ENCODE peak calls at places on chromosomes 6 and 20, in five cellular contexts. T, E, F, H and V are unnamed samples.

GRCh38 chr20:29497261-29497671 is 1760.2 kb upstream of the DEFB115 start:
- DNase-seq in T (no peak), E (no peak), F (no peak), H (no peak), V (peak; percentile 13)

GRCh38 chr20:15155848-15156401 is 818.5 kb upstream of the FLRT3 start:
- DNase-seq in T (no peak), E (no peak), F (no peak), H (peak; percentile 36), V (no peak)

GRCh38 chr20:11686900-11687543 is 230.7 kb upstream of the BTBD3 start:
- DNase-seq in T (peak; percentile 18), E (peak; percentile 67), F (no peak), H (no peak), V (no peak)

GRCh38 chr6:20873425-20874190 is 339.4 kb downstream of the CDKAL1 start:
- DNase-seq in T (no peak), E (peak; percentile 62), F (no peak), H (no peak), V (no peak)

GRCh38 chr6:63496388-63496804 is 75.9 kb upstream of the LOC128125822 start:
- DNase-seq in T (no peak), E (no peak), F (no peak), H (no peak), V (no peak)

GRCh38 chr6:170262481-170263088 is 28.3 kb downstream of the DLL1 start:
- DNase-seq in T (no peak), E (no peak), F (no peak), H (no peak), V (no peak)

GRCh38 chr6:85610182-85610895 is 16.7 kb upstream of the SNX14 start:
- DNase-seq in T (no peak), E (no peak), F (no peak), H (no peak), V (no peak)

GRCh38 chr20:24432057-24432456 is 37.4 kb upstream of the SYNDIG1 start:
- DNase-seq in T (no peak), E (peak; percentile 50), F (no peak), H (no peak), V (no peak)

GRCh38 chr6:35391240-35391968 is 49.0 kb downstream of the PPARD start:
- DNase-seq in T (no peak), E (no peak), F (no peak), H (peak; percentile 83), V (peak; percentile 91)

GRCh38 chr20:5073154-5074049 is 46.4 kb downstream of the PCNA start:
- DNase-seq in T (peak; percentile 89), E (peak; percentile 34), F (no peak), H (peak; percentile 80), V (peak; percentile 89)

DNA sequence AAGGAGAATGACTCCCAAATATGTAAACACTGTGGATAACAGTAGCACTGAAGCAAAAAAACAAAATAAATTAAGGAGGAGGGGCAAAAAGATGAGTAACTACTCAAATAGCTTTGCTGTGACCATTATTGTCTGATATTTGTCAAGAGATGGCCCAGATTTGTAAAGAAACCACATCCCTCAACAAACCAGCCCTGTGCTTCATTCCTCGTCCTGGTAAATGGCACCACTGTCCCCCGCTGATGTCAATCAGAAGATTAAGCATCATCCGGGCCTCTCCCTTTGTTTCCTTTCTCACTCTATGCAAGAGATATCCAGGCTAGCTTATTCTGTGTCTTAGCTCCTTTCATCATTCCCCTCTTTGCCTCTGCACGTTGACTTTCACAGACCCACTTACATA is 259.0 kb downstream of the SYNE1 start:
- DNase-seq in T (no peak), E (no peak), F (no peak), H (no peak), V (no peak)
- H3K27ac ChIP-seq in T (no peak overlapping the region), E (no peak overlapping the region), F (peak overlapping the region; percentile 88), H (no peak overlapping the region), V (peak overlapping the region; percentile 94)

DNA sequence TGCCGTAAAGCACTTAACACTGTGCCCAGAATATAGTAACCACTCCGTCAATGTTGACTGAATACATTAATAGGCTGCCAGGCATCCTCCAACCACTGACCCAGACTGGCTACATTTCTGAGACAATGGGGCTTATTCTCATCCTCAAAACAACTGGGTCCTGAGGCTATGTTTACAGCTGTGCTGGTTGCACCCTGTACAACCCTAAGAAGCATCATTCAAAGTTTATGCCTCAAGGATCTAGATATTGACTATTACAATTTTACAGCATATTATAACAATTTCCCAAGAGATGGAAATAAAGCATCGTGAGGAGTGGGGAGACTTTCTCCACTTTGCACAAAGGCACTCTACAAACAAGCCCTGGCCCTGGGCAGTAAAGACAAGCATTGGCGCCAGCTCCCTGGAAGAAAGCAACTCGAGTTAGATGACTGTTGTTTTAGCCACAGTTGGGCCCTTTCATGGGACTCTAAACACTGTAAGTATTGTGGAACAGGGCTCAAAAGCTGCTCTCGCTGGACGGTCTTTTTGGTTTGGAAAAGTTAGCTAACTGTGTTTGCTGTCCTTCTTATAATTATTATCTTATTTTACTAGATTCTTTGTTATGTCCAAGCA is 30.2 kb downstream of the MYLIP start:
- DNase-seq in T (no peak), E (no peak), F (no peak), H (no peak), V (no peak)
- H3K27ac ChIP-seq in T (no peak overlapping the region), E (no peak overlapping the region), F (no peak overlapping the region), H (no peak overlapping the region), V (no peak overlapping the region)

DNA sequence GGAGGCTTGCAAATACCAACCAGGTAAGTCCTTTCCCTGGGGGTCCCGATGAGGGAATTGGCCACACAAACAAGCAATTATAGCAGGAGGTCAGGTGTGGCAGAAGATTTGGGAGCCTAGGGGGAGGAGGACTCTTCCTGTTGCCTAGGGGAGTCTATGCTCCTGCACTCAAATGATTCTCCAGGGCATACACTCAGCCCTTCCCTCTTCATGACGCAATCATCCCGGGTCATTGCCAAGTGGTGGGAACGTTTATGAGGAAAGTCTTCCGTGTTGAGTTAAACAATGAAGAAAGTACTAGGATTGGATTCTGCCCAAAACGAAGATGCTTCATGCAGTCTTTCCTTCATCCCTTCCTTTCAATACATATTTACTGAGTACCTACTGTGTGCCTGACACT is 186.5 kb upstream of the TSHZ2 start:
- DNase-seq in T (no peak), E (no peak), F (no peak), H (peak; percentile 33), V (no peak)
- H3K27ac ChIP-seq in T (no peak overlapping the region), E (no peak overlapping the region), F (no peak overlapping the region), H (no peak overlapping the region), V (no peak overlapping the region)

GRCh38 chr6:39684790-39685485 is 40.3 kb downstream of the KIF6 start:
- DNase-seq in T (no peak), E (no peak), F (no peak), H (no peak), V (peak; percentile 17)
- H3K27ac ChIP-seq in T (no peak overlapping the region), E (no peak overlapping the region), F (peak overlapping the region; percentile 40), H (no peak overlapping the region), V (no peak overlapping the region)

GRCh38 chr20:54772931-54773642 is 297.7 kb downstream of the DOK5 start:
- DNase-seq in T (no peak), E (no peak), F (no peak), H (no peak), V (no peak)
- H3K27ac ChIP-seq in T (no peak overlapping the region), E (no peak overlapping the region), F (no peak overlapping the region), H (peak overlapping the region; percentile 89), V (no peak overlapping the region)